ENCODE peak calls at places on chromosome 2, in eight cellular contexts. One of them, this sample, is unnamed.

GRCh38 chr2:152098798-152099654 is at the start of gene CACNB4:
- DNase-seq in left ventricle myocardium inferior: no peak
- DNase-seq in astrocyte of the spinal cord: peak
- DNase-seq in fibroblast of villous mesenchyme: peak
- DNase-seq in cardiac fibroblast: peak
- DNase-seq in AG09309: no peak
- DNase-seq in epithelial cell of esophagus: peak
- DNase-seq in HFFc6: peak
- DNase-seq in this sample: no peak

GRCh38 chr2:104836837-104837236 is 17.1 kb upstream of the POU3F3 start:
- DNase-seq in HFFc6: no peak
- DNase-seq in fibroblast of villous mesenchyme: no peak
- DNase-seq in left ventricle myocardium inferior: no peak
- DNase-seq in AG09309: no peak
- DNase-seq in cardiac fibroblast: no peak
- DNase-seq in epithelial cell of esophagus: no peak
- DNase-seq in astrocyte of the spinal cord: no peak
- DNase-seq in this sample: no peak

GRCh38 chr2:58107803-58108710 is 61.5 kb downstream of the VRK2 start:
- DNase-seq in left ventricle myocardium inferior: no peak
- DNase-seq in cardiac fibroblast: peak
- DNase-seq in fibroblast of villous mesenchyme: peak
- DNase-seq in AG09309: peak
- DNase-seq in astrocyte of the spinal cord: peak
- DNase-seq in epithelial cell of esophagus: peak
- DNase-seq in HFFc6: peak
- DNase-seq in this sample: no peak

GRCh38 chr2:64931536-64932326 is 57.5 kb upstream of the SLC1A4 start:
- DNase-seq in cardiac fibroblast: no peak
- DNase-seq in left ventricle myocardium inferior: no peak
- DNase-seq in HFFc6: no peak
- DNase-seq in fibroblast of villous mesenchyme: no peak
- DNase-seq in AG09309: no peak
- DNase-seq in astrocyte of the spinal cord: no peak
- DNase-seq in epithelial cell of esophagus: no peak
- DNase-seq in this sample: no peak

GRCh38 chr2:201918981-201919380 is 112.6 kb downstream of the CDK15 start:
- DNase-seq in HFFc6: no peak
- DNase-seq in fibroblast of villous mesenchyme: no peak
- DNase-seq in cardiac fibroblast: no peak
- DNase-seq in astrocyte of the spinal cord: no peak
- DNase-seq in epithelial cell of esophagus: no peak
- DNase-seq in left ventricle myocardium inferior: no peak
- DNase-seq in AG09309: no peak
- DNase-seq in this sample: no peak

GRCh38 chr2:217563565-217563964 is 439.2 kb downstream of the TNS1 start:
- DNase-seq in HFFc6: no peak
- DNase-seq in astrocyte of the spinal cord: no peak
- DNase-seq in AG09309: no peak
- DNase-seq in fibroblast of villous mesenchyme: no peak
- DNase-seq in cardiac fibroblast: no peak
- DNase-seq in left ventricle myocardium inferior: no peak
- DNase-seq in epithelial cell of esophagus: no peak
- DNase-seq in this sample: no peak

GRCh38 chr2:179932786-179933185 is 71.4 kb upstream of the ZNF385B start:
- DNase-seq in fibroblast of villous mesenchyme: no peak
- DNase-seq in cardiac fibroblast: peak
- DNase-seq in epithelial cell of esophagus: no peak
- DNase-seq in left ventricle myocardium inferior: peak
- DNase-seq in astrocyte of the spinal cord: peak
- DNase-seq in HFFc6: no peak
- DNase-seq in AG09309: no peak
- DNase-seq in this sample: no peak

GRCh38 chr2:51213826-51214225 is 181.9 kb upstream of the NRXN1 start:
- DNase-seq in AG09309: no peak
- DNase-seq in cardiac fibroblast: no peak
- DNase-seq in astrocyte of the spinal cord: peak
- DNase-seq in left ventricle myocardium inferior: no peak
- DNase-seq in fibroblast of villous mesenchyme: no peak
- DNase-seq in epithelial cell of esophagus: no peak
- DNase-seq in HFFc6: no peak
- DNase-seq in this sample: no peak

GRCh38 chr2:101516833-101517690 is 42.1 kb upstream of the RFX8 start:
- DNase-seq in left ventricle myocardium inferior: no peak
- DNase-seq in cardiac fibroblast: peak
- DNase-seq in epithelial cell of esophagus: peak
- DNase-seq in astrocyte of the spinal cord: peak
- DNase-seq in HFFc6: peak
- DNase-seq in AG09309: peak
- DNase-seq in fibroblast of villous mesenchyme: peak
- DNase-seq in this sample: no peak

GRCh38 chr2:144154205-144154604 is 365.7 kb downstream of the ZEB2 start:
- DNase-seq in AG09309: no peak
- DNase-seq in HFFc6: no peak
- DNase-seq in fibroblast of villous mesenchyme: peak
- DNase-seq in cardiac fibroblast: peak
- DNase-seq in astrocyte of the spinal cord: no peak
- DNase-seq in epithelial cell of esophagus: no peak
- DNase-seq in left ventricle myocardium inferior: no peak
- DNase-seq in this sample: no peak

GRCh38 chr2:144151405-144151804 is 368.5 kb downstream of the ZEB2 start:
- DNase-seq in epithelial cell of esophagus: no peak
- DNase-seq in cardiac fibroblast: no peak
- DNase-seq in HFFc6: no peak
- DNase-seq in fibroblast of villous mesenchyme: no peak
- DNase-seq in astrocyte of the spinal cord: no peak
- DNase-seq in left ventricle myocardium inferior: no peak
- DNase-seq in AG09309: no peak
- DNase-seq in this sample: no peak

GRCh38 chr2:144151877-144152276 is 368.0 kb downstream of the ZEB2 start:
- DNase-seq in HFFc6: no peak
- DNase-seq in left ventricle myocardium inferior: no peak
- DNase-seq in AG09309: no peak
- DNase-seq in cardiac fibroblast: no peak
- DNase-seq in astrocyte of the spinal cord: no peak
- DNase-seq in fibroblast of villous mesenchyme: no peak
- DNase-seq in epithelial cell of esophagus: no peak
- DNase-seq in this sample: no peak

GRCh38 chr2:144156736-144157645 is 362.9 kb downstream of the ZEB2 start:
- DNase-seq in left ventricle myocardium inferior: no peak
- DNase-seq in cardiac fibroblast: no peak
- DNase-seq in epithelial cell of esophagus: no peak
- DNase-seq in fibroblast of villous mesenchyme: no peak
- DNase-seq in HFFc6: no peak
- DNase-seq in astrocyte of the spinal cord: no peak
- DNase-seq in AG09309: no peak
- DNase-seq in this sample: no peak

GRCh38 chr2:144152817-144153271 is 367.1 kb downstream of the ZEB2 start:
- DNase-seq in cardiac fibroblast: peak
- DNase-seq in left ventricle myocardium inferior: no peak
- DNase-seq in astrocyte of the spinal cord: peak
- DNase-seq in AG09309: no peak
- DNase-seq in fibroblast of villous mesenchyme: peak
- DNase-seq in HFFc6: peak
- DNase-seq in epithelial cell of esophagus: no peak
- DNase-seq in this sample: no peak
- TF ChIP-seq CTCF in cardiac fibroblast: peak
- TF ChIP-seq CTCF in left ventricle myocardium inferior: no peak
- TF ChIP-seq CTCF in astrocyte of the spinal cord: no peak
- TF ChIP-seq CTCF in AG09309: no peak
- TF ChIP-seq CTCF in fibroblast of villous mesenchyme: no peak
- TF ChIP-seq CTCF in HFFc6: peak
- TF ChIP-seq CTCF in epithelial cell of esophagus: no peak
- TF ChIP-seq CTCF in this sample: no peak

GRCh38 chr2:66095820-66096219 is 339.1 kb upstream of the MEIS1 start:
- DNase-seq in left ventricle myocardium inferior: no peak
- DNase-seq in HFFc6: no peak
- DNase-seq in astrocyte of the spinal cord: no peak
- DNase-seq in epithelial cell of esophagus: no peak
- DNase-seq in fibroblast of villous mesenchyme: no peak
- DNase-seq in cardiac fibroblast: no peak
- DNase-seq in AG09309: no peak
- DNase-seq in this sample: no peak
- TF ChIP-seq CTCF in left ventricle myocardium inferior: peak
- TF ChIP-seq CTCF in HFFc6: no peak
- TF ChIP-seq CTCF in astrocyte of the spinal cord: no peak
- TF ChIP-seq CTCF in epithelial cell of esophagus: peak
- TF ChIP-seq CTCF in fibroblast of villous mesenchyme: no peak
- TF ChIP-seq CTCF in cardiac fibroblast: no peak
- TF ChIP-seq CTCF in AG09309: no peak
- TF ChIP-seq CTCF in this sample: peak

GRCh38 chr2:197431858-197432257 is 3.0 kb downstream of the SF3B1 start:
- DNase-seq in HFFc6: no peak
- DNase-seq in fibroblast of villous mesenchyme: no peak
- DNase-seq in astrocyte of the spinal cord: no peak
- DNase-seq in epithelial cell of esophagus: no peak
- DNase-seq in left ventricle myocardium inferior: no peak
- DNase-seq in AG09309: no peak
- DNase-seq in cardiac fibroblast: no peak
- DNase-seq in this sample: no peak

GRCh38 chr2:197437380-197437779 is 2.6 kb upstream of the SF3B1 start:
- DNase-seq in astrocyte of the spinal cord: no peak
- DNase-seq in HFFc6: no peak
- DNase-seq in cardiac fibroblast: no peak
- DNase-seq in AG09309: no peak
- DNase-seq in epithelial cell of esophagus: no peak
- DNase-seq in left ventricle myocardium inferior: no peak
- DNase-seq in fibroblast of villous mesenchyme: no peak
- DNase-seq in this sample: no peak

GRCh38 chr2:197435598-197436435 is 989 bp upstream of the SF3B1 start:
- DNase-seq in cardiac fibroblast: no peak
- DNase-seq in epithelial cell of esophagus: no peak
- DNase-seq in HFFc6: no peak
- DNase-seq in fibroblast of villous mesenchyme: no peak
- DNase-seq in astrocyte of the spinal cord: no peak
- DNase-seq in AG09309: no peak
- DNase-seq in left ventricle myocardium inferior: no peak
- DNase-seq in this sample: no peak

GRCh38 chr2:197433770-197434438 is 924 bp downstream of the SF3B1 start:
- DNase-seq in fibroblast of villous mesenchyme: peak
- DNase-seq in HFFc6: no peak
- DNase-seq in left ventricle myocardium inferior: no peak
- DNase-seq in epithelial cell of esophagus: no peak
- DNase-seq in AG09309: no peak
- DNase-seq in astrocyte of the spinal cord: peak
- DNase-seq in cardiac fibroblast: peak
- DNase-seq in this sample: no peak

DNA sequence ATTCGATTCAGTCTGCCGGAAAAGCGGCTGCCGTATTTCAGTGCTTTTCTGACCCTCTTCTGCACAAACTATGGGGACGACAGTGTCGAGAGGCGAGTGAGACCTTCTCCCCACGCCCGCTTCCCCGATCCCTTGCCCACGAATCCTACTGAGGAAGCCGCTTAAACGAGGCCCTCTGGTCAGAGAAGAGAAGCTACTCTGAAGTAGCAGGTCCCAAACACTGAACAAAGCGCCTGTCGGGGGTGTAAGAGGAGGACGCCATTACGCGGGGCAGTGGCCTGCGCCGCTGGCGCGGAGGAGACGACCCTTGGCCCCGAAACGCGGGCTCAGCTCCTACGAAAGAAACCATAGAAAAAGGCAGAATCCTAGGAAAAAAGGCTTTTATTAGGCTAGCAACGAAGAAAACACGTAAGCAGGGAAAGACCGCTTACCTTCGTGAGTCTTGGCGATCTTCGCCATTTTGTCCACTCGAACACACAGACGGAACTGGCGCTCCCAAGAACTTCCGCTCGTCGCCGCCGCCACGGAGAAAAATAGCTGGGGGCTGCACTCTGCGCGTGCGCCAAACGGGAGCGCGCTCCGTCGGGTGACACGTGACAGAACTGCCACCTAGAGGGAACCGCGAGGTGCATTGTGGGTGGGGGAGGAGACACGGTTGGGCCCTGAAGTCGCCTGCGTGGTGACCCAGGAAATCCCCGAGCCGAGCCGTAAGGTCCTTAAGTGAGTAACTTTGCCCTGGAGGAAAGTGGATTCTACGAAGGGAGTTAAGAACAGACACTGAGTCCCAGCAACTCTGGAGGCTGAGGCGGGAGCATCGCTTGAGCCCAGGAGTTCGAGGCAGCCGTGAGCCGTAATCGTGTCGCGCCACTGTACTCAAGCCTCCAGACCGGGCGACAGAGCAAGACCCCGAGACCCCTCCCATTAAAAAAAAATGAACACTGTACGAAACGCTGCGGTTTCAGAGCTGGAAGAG is at the start of gene SF3B1:
- DNase-seq in epithelial cell of esophagus: peak
- DNase-seq in left ventricle myocardium inferior: peak
- DNase-seq in cardiac fibroblast: peak
- DNase-seq in fibroblast of villous mesenchyme: peak
- DNase-seq in HFFc6: peak
- DNase-seq in astrocyte of the spinal cord: peak
- DNase-seq in AG09309: peak
- DNase-seq in this sample: peak
- TF ChIP-seq CTCF in epithelial cell of esophagus: no peak
- TF ChIP-seq CTCF in left ventricle myocardium inferior: no peak
- TF ChIP-seq CTCF in cardiac fibroblast: no peak
- TF ChIP-seq CTCF in fibroblast of villous mesenchyme: no peak
- TF ChIP-seq CTCF in HFFc6: no peak
- TF ChIP-seq CTCF in astrocyte of the spinal cord: no peak
- TF ChIP-seq CTCF in AG09309: no peak
- TF ChIP-seq CTCF in this sample: no peak

GRCh38 chr2:34910018-34910417 is 1310.9 kb upstream of the FAM98A start:
- DNase-seq in astrocyte of the spinal cord: no peak
- DNase-seq in epithelial cell of esophagus: no peak
- DNase-seq in HFFc6: no peak
- DNase-seq in cardiac fibroblast: no peak
- DNase-seq in fibroblast of villous mesenchyme: no peak
- DNase-seq in left ventricle myocardium inferior: no peak
- DNase-seq in AG09309: no peak
- DNase-seq in this sample: no peak

GRCh38 chr2:34912084-34912483 is 1313.0 kb upstream of the FAM98A start:
- DNase-seq in HFFc6: no peak
- DNase-seq in astrocyte of the spinal cord: no peak
- DNase-seq in fibroblast of villous mesenchyme: no peak
- DNase-seq in epithelial cell of esophagus: no peak
- DNase-seq in AG09309: no peak
- DNase-seq in left ventricle myocardium inferior: no peak
- DNase-seq in cardiac fibroblast: no peak
- DNase-seq in this sample: no peak

GRCh38 chr2:34907812-34908211 is 1308.7 kb upstream of the FAM98A start:
- DNase-seq in cardiac fibroblast: no peak
- DNase-seq in astrocyte of the spinal cord: no peak
- DNase-seq in AG09309: no peak
- DNase-seq in left ventricle myocardium inferior: no peak
- DNase-seq in epithelial cell of esophagus: no peak
- DNase-seq in fibroblast of villous mesenchyme: no peak
- DNase-seq in HFFc6: no peak
- DNase-seq in this sample: no peak
- TF ChIP-seq CTCF in cardiac fibroblast: no peak
- TF ChIP-seq CTCF in astrocyte of the spinal cord: no peak
- TF ChIP-seq CTCF in AG09309: no peak
- TF ChIP-seq CTCF in left ventricle myocardium inferior: no peak
- TF ChIP-seq CTCF in epithelial cell of esophagus: no peak
- TF ChIP-seq CTCF in fibroblast of villous mesenchyme: no peak
- TF ChIP-seq CTCF in HFFc6: no peak
- TF ChIP-seq CTCF in this sample: no peak

DNA sequence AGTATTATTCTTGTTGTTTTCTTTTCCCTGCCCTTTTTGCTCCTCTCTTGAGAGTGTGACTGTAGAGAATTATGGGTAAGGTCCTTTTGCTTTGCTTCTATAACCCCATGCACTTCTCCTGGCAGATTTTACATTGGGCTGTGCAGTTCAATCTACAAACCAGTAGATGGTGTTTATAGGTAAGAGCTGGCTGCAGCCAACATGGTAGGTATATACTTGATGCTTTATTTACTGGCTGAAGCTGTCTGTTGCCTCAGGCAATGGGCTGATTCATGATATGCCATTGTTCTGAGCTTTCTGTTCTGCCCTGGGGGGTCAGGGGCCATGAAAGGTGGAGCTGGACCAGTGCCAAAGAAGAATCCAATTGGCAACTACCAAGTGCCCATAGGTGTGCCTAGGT is 48.3 kb upstream of the MYL1 start:
- DNase-seq in epithelial cell of esophagus: peak
- DNase-seq in HFFc6: no peak
- DNase-seq in cardiac fibroblast: no peak
- DNase-seq in fibroblast of villous mesenchyme: no peak
- DNase-seq in AG09309: no peak
- DNase-seq in astrocyte of the spinal cord: no peak
- DNase-seq in left ventricle myocardium inferior: no peak
- DNase-seq in this sample: no peak
- TF ChIP-seq CTCF in epithelial cell of esophagus: peak
- TF ChIP-seq CTCF in HFFc6: peak
- TF ChIP-seq CTCF in cardiac fibroblast: no peak
- TF ChIP-seq CTCF in fibroblast of villous mesenchyme: no peak
- TF ChIP-seq CTCF in AG09309: peak
- TF ChIP-seq CTCF in astrocyte of the spinal cord: no peak
- TF ChIP-seq CTCF in left ventricle myocardium inferior: peak
- TF ChIP-seq CTCF in this sample: peak